ENCODE peak calls at places on chromosomes 16 and 17, in six cellular contexts. U is CD4-positive, CD25-positive, alpha-beta regulatory T cell; O is heart right ventricle; A is OCI-LY7; P is HCT116; Z is effector memory CD4-positive, alpha-beta T cell. S is an unnamed sample. For H3K36me3, the result is how much of the 10 kb centered on the place peaks cover.

GRCh38 chr17:72978593-72979218 is 113.8 kb downstream of the SLC39A11 start:
- DNase-seq in P (no peak), Z (no peak), A (no peak), U (no peak), O (no peak), S (no peak)

GRCh38 chr16:11235703-11235991 is 20.4 kb downstream of the SOCS1 start:
- DNase-seq in A (no peak), O (no peak), Z (no peak), P (no peak), U (no peak), S (no peak)

GRCh38 chr16:71536752-71537499 is 10.7 kb downstream of the CHST4 start:
- DNase-seq in O (no peak), Z (no peak), P (no peak), A (no peak), U (no peak), S (no peak)

GRCh38 chr16:85362443-85362842 is 250.2 kb upstream of the CIBAR2 start:
- DNase-seq in Z (no peak), A (no peak), P (no peak), U (no peak), O (no peak), S (no peak)

GRCh38 chr17:76537288-76537577 is 276 bp downstream of the CYGB start:
- DNase-seq in O (peak), P (no peak), U (no peak), A (no peak), Z (no peak), S (no peak)

GRCh38 chr17:78793415-78793814 is 11.3 kb upstream of the CYTH1 start:
- DNase-seq in P (no peak), U (no peak), Z (no peak), A (no peak), O (no peak), S (no peak)

GRCh38 chr17:58344047-58344790 is 7.8 kb downstream of the SUPT4H1 start:
- DNase-seq in Z (peak), P (no peak), U (peak), A (peak), O (no peak), S (no peak)

GRCh38 chr16:11857161-11857560 is 5.8 kb upstream of the RSL1D1 start:
- DNase-seq in P (no peak), U (no peak), O (no peak), A (no peak), Z (no peak), S (no peak)

GRCh38 chr17:15971882-15972281 is 27.0 kb downstream of the ADORA2B start:
- DNase-seq in Z (no peak), O (no peak), A (no peak), U (no peak), P (no peak), S (no peak)

GRCh38 chr16:50316102-50316847 is 49.9 kb downstream of the ADCY7 start:
- DNase-seq in Z (no peak), O (no peak), U (no peak), P (no peak), A (no peak), S (no peak)

GRCh38 chr16:19136549-19137196 is 22.9 kb downstream of the ITPRIPL2 start:
- DNase-seq in O (no peak), U (no peak), A (no peak), P (no peak), Z (no peak), S (no peak)

GRCh38 chr16:26365555-26365954 is 673.8 kb downstream of the HS3ST4 start:
- DNase-seq in U (no peak), A (no peak), P (no peak), O (no peak), Z (no peak), S (no peak)

GRCh38 chr16:89944773-89945172 is 3.8 kb upstream of the DEF8 start:
- DNase-seq in A (peak), U (no peak), O (no peak), Z (no peak), P (no peak), S (no peak)

GRCh38 chr16:49484454-49484853 is 110.8 kb downstream of the C16orf78 start:
- DNase-seq in A (peak), O (peak), Z (no peak), P (no peak), U (no peak), S (no peak)

GRCh38 chr17:36761203-36761945 is 160.0 kb downstream of the MRM1 start:
- DNase-seq in O (no peak), U (no peak), P (no peak), Z (no peak), A (no peak), S (no peak)

GRCh38 chr17:9854255-9854654 is 28.5 kb downstream of the GLP2R start:
- DNase-seq in A (no peak), Z (no peak), O (no peak), U (no peak), P (no peak), S (no peak)

GRCh38 chr17:64506576-64507417 is at the start of gene CEP95:
- DNase-seq in Z (peak), U (peak), A (peak), P (peak), O (peak), S (peak)

GRCh38 chr16:68778551-68779231 is 41.6 kb downstream of the CDH1 start:
- DNase-seq in Z (no peak), A (no peak), P (no peak), O (no peak), U (no peak), S (no peak)

GRCh38 chr16:49440156-49441065 is 66.8 kb downstream of the C16orf78 start:
- DNase-seq in A (peak), P (no peak), O (no peak), Z (no peak), U (no peak), S (no peak)

GRCh38 chr16:88779406-88780099 is 5.5 kb downstream of the PIEZO1 start:
- DNase-seq in A (no peak), O (peak), Z (no peak), U (no peak), P (no peak), S (no peak)

GRCh38 chr16:60203525-60204124 is 1469.5 kb upstream of the GOT2 start:
- DNase-seq in A (peak), O (no peak), U (no peak), P (no peak), Z (no peak), S (no peak)

GRCh38 chr17:72631568-72631967 is 460.9 kb downstream of the SLC39A11 start:
- DNase-seq in O (no peak), P (no peak), U (no peak), A (no peak), Z (no peak), S (no peak)

GRCh38 chr16:19104591-19104990 is 9.2 kb upstream of the ITPRIPL2 start:
- DNase-seq in Z (no peak), O (no peak), U (no peak), A (no peak), P (no peak), S (no peak)

GRCh38 chr17:57286372-57287105 is 30.2 kb downstream of the MSI2 start:
- DNase-seq in Z (no peak), U (no peak), O (no peak), P (no peak), A (no peak), S (no peak)

GRCh38 chr17:40179923-40180659 is 2.8 kb downstream of the RAPGEFL1 start:
- DNase-seq in U (no peak), O (no peak), A (no peak), Z (no peak), P (no peak), S (no peak)

GRCh38 chr16:73034374-73034773 is 13.6 kb downstream of the ZFHX3 start:
- DNase-seq in O (no peak), A (no peak), P (no peak), U (no peak), Z (no peak), S (no peak)

GRCh38 chr17:43696891-43697290 is 35.2 kb upstream of the MEOX1 start:
- DNase-seq in Z (no peak), P (no peak), O (no peak), U (no peak), A (no peak), S (no peak)

DNA sequence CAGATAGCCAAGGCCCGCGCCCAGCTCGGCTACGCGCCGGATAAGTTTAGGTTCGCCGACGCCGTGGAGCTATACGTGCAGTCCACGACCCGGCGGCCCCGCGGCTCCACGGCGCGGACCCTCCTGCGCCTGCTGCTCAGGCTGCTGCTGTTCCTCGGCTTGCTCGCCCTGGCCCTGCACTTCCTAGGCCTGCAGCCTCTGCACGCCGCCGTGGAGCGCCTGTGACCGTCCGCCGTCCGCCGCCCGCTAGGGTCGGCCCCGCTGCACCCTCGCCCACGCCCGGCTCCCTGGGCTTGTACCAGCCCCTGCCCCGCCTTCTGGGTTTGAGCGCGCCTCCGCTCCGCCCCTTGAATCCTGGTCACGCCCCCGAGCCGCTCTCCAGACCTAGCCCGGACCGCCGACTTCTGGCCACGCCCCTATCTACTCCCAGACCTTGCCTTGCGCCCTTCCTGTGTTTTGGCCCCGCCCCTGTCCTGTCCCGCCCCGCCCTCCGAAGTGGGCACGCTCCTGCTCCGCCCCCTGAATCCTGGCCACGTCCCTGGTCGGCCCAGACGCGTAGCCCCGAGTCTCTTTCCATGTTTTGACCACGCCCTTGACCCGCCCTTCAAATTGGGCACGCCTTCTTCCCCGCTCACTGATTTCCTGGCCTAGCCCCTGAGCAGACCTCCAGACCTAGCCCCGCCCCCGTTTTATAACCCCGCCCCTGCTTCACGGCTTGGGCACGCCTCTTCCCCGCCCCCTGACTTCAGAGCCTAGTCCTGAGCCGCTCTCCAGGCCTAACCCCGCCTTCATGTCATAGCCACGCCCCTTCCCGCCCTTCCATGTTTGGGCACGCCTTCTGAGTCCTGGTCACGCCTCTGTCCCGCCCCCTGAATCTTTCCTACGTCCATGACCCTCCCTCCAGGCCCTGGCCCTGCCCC is 15.6 kb upstream of the EEF2K start:
- DNase-seq in P (peak), O (peak), Z (peak), A (peak), U (peak), S (peak)
- H3K27ac ChIP-seq in P (peak), O (peak), Z (peak), A (peak), U (peak), S (peak)

DNA sequence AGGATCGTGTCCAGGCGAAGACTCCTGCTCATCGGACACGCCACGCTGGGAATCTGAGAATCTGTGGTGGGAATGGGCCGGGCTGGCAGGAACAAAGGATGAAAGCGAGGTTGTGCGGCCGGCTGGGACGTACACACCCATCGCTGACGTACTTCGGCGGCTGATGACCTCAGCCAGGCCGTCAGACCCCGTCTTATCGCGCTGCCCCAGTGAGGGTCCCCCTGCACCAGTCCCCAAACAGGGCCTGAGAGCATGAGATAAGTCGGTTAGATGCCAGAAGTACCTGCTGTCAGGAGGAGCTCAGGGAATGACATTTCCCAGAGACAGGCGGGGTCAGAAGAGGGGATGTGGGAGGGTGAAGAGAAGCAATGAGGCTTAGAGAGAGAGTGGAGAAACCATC is 16.0 kb upstream of the SP6 start:
- DNase-seq in O (no peak), A (no peak), U (no peak), P (no peak), Z (no peak), S (no peak)
- H3K36me3 ChIP-seq in O (under half), A (under half), U (under half), P (under half), Z (under half), S (under half)

DNA sequence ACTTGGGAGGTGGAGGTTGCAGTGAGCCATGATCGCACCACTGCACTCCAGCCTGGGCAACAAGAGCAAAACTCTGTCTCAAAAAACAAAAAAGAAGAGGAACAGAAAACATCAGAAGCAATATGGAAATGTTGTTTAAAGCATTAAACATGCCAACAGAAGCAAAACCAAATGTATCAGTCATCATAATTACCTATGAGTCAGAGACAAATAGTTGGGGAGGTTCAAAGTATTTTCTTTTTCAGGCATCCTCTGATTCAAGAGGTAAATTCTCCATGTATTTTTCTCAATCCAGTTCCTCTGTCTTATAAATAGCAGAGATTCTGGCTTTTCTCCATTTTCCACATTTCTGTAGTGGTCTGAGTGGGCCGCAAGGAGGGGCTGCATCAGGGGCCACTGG is 2.1 kb upstream of the TM4SF5 start:
- DNase-seq in U (no peak), A (peak), P (no peak), Z (no peak), O (no peak), S (no peak)
- H3K27ac ChIP-seq in U (no peak), A (no peak), P (no peak), Z (no peak), O (no peak), S (no peak)

GRCh38 chr16:31382485-31383161 is 10.5 kb upstream of the ITGAD start:
- DNase-seq in U (peak), O (peak), Z (no peak), A (peak), P (peak), S (peak)
- H3K36me3 ChIP-seq in U (under half), O (under half), Z (under half), A (under half), P (under half), S (under half)

GRCh38 chr17:14741516-14741915 is 440.6 kb downstream of the HS3ST3B1 start:
- DNase-seq in U (no peak), P (no peak), O (no peak), A (no peak), Z (no peak), S (peak)

GRCh38 chr17:14737984-14738651 is 437.2 kb downstream of the HS3ST3B1 start:
- DNase-seq in O (peak), Z (no peak), P (no peak), U (no peak), A (peak), S (peak)

GRCh38 chr17:14739656-14740431 is 439.0 kb downstream of the HS3ST3B1 start:
- DNase-seq in P (no peak), O (no peak), A (no peak), Z (no peak), U (no peak), S (peak)

GRCh38 chr17:14736631-14737030 is 435.8 kb downstream of the HS3ST3B1 start:
- DNase-seq in Z (no peak), P (no peak), A (no peak), O (no peak), U (no peak), S (no peak)

DNA sequence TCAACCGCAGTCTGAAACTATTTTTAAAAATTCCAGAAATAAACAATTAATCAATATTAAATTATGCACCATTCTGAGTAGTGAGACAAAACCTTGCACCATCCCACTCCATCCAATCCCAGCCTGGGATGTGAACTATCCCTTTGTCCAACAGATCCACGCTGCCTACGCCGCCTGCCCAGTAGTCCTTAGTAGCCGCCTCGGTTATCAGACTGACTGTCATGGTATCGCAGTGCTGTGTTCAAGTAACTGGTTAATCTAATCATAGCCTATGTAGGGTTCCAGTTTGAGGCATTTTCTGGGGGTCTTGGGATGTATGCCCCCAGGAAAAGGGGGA is 437.7 kb downstream of the HS3ST3B1 start:
- DNase-seq in U (no peak), P (no peak), A (no peak), O (no peak), Z (no peak), S (peak)
- H3K27ac ChIP-seq in U (no peak), P (no peak), A (no peak), O (no peak), Z (no peak), S (no peak)

DNA sequence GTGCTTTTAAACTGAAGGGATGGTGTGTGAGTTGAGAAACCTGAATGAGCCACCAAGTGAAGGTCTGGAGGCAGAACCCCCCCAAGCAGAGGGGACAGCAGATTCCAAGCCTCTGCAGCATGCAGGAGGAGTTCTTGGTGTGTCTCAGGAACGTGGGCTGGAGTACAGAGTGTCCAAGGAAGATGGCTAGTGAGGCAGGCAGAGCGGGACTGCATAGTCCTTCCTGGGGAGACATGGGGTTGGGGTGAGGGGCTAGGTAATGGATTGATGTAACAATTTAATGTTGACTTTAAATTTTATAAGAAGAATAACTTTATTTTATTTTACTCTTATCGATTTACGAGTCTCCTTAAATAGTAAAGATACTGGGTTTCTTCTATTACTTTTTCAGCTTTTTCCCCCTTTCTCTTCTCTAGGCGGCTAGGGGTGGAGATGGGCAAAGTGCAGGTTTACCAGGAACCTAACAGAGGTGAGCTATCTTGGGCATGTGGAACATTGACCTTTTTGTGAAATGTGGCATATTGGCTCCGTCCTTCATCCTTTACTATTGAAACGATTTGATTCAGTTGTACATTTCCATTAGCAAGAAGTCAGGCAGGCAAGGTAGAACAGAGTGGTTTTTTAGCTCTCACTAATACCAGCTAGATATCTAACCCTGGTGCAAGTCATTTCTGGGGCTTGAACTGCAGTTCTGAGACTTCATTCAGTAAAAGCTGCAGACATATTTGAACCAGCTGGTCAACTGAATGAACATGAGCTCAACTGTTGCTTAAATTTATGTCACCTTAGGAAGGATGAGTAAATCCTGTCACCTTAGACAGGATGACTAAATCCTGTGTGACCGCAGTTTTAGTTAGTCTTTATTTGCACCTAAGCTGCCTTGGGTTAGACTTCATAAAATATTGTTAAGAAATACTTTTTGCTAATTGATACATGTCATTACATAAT is 9.2 kb downstream of the PRPSAP2 start:
- DNase-seq in A (no peak), P (no peak), U (no peak), O (no peak), Z (no peak), S (no peak)
- H3K36me3 ChIP-seq in A (half or more), P (under half), U (half or more), O (under half), Z (under half), S (under half)

S was measured in esophagus muscularis mucosa.